ENCODE peak calls at places on chromosomes 12 and 14, in seven cellular contexts. G, M, S, J, P, Z and F are unnamed samples.

GRCh38 chr14:77099425-77100167 is 1.5 kb downstream of the CIPC start:
- DNase-seq in G (no peak), M (no peak), S (no peak), J (no peak), P (no peak), Z (no peak), F (peak; percentile 34)

GRCh38 chr12:89873745-89874144 is 165.1 kb upstream of the ATP2B1 start:
- DNase-seq in G (no peak), M (no peak), S (peak; percentile 41), J (no peak), P (no peak), Z (no peak), F (no peak)

GRCh38 chr14:93997933-93998870 is 1.1 kb downstream of the CCDC197 start:
- DNase-seq in G (no peak), M (no peak), S (no peak), J (no peak), P (no peak), Z (no peak), F (no peak)

GRCh38 chr14:94052662-94053061 is 26.5 kb downstream of the OTUB2 start:
- DNase-seq in G (no peak), M (no peak), S (no peak), J (no peak), P (no peak), Z (no peak), F (no peak)

GRCh38 chr12:53476769-53477209 is 22.5 kb downstream of the MAP3K12 start:
- DNase-seq in G (no peak), M (peak; percentile 82), S (no peak), J (no peak), P (no peak), Z (no peak), F (peak; percentile 34)

GRCh38 chr14:67400434-67400833 is 11.5 kb downstream of the PLEK2 start:
- DNase-seq in G (no peak), M (no peak), S (no peak), J (no peak), P (no peak), Z (no peak), F (no peak)

GRCh38 chr12:6373022-6373787 is 2.2 kb downstream of the SCNN1A start:
- DNase-seq in G (no peak), M (no peak), S (no peak), J (no peak), P (no peak), Z (no peak), F (no peak)

GRCh38 chr12:48937170-48937569 is 11.9 kb upstream of the FKBP11 start:
- DNase-seq in G (no peak), M (peak; percentile 74), S (no peak), J (no peak), P (no peak), Z (no peak), F (peak; percentile 48)

GRCh38 chr14:21229821-21230220 is 39.4 kb downstream of the HNRNPC start:
- DNase-seq in G (peak; percentile 62), M (no peak), S (no peak), J (no peak), P (no peak), Z (no peak), F (no peak)

GRCh38 chr14:30710870-30711269 is 88.8 kb downstream of the SCFD1 start:
- DNase-seq in G (no peak), M (no peak), S (no peak), J (no peak), P (no peak), Z (no peak), F (no peak)

GRCh38 chr12:51869490-51869865 is 18.4 kb upstream of the ANKRD33 start:
- DNase-seq in G (no peak), M (peak; percentile 50), S (no peak), J (no peak), P (no peak), Z (no peak), F (no peak)

GRCh38 chr12:96985515-96986362 is 78.7 kb downstream of the NEDD1 start:
- DNase-seq in G (peak; percentile 23), M (peak; percentile 74), S (no peak), J (peak; percentile 20), P (no peak), Z (peak; percentile 59), F (peak; percentile 68)

GRCh38 chr14:61470261-61470953 is 149.0 kb downstream of the PRKCH start:
- DNase-seq in G (no peak), M (peak; percentile 77), S (no peak), J (no peak), P (no peak), Z (no peak), F (no peak)

GRCh38 chr12:11016937-11017336 is 5.5 kb downstream of the TAS2R19 start:
- DNase-seq in G (no peak), M (no peak), S (no peak), J (no peak), P (no peak), Z (no peak), F (no peak)